ENCODE peak calls at places on chromosomes 3 and 15, in ten cellular contexts. A is spleen; L is stimulated activated CD4-positive, alpha-beta T cell treated with anti-CD3 and anti-CD28 coated beads, TNF-alpha, amount 100 ng/mL, for 24 hours; E is T-cell; Z is SW480; F is stomach; Y is pons; M is CD4-positive, alpha-beta T cell; R is effector CD4-positive, alpha-beta T cell; V is stimulated activated CD8-positive, alpha-beta memory T cell treated with anti-CD3 and anti-CD28 coated beads, Interleukin-15, amount 100 ng/mL, for 1 hour. G is an unnamed sample.

GRCh38 chr15:62390793-62391543 is 225.9 kb upstream of the C2CD4B start:
- DNase-seq in V (no peak), Z (peak; percentile 23), L (peak; percentile 36), E (no peak), A (peak; percentile 80), M (no peak), F (peak; percentile 43), Y (peak; percentile 34), R (no peak), G (no peak)

GRCh38 chr3:31176045-31176444 is 281.6 kb upstream of the GADL1 start:
- DNase-seq in A (no peak), L (no peak), E (no peak), Z (no peak), F (no peak), R (no peak), M (no peak), Y (no peak), V (no peak), G (no peak)

GRCh38 chr3:194006102-194006501 is 129.8 kb upstream of the HES1 start:
- DNase-seq in E (no peak), L (no peak), F (no peak), M (no peak), V (no peak), Z (no peak), R (no peak), Y (no peak), A (no peak), G (no peak)

GRCh38 chr15:49987198-49987785 is 131.7 kb downstream of the ATP8B4 start:
- DNase-seq in E (no peak), Z (no peak), F (no peak), Y (no peak), A (no peak), V (no peak), R (no peak), M (no peak), L (no peak), G (no peak)

GRCh38 chr3:11566478-11566877 is 77.2 kb downstream of the VGLL4 start:
- DNase-seq in Z (no peak), R (no peak), A (no peak), V (no peak), F (no peak), E (no peak), L (no peak), M (no peak), Y (no peak), G (no peak)

GRCh38 chr15:90190606-90191343 is 10.4 kb upstream of the SEMA4B start:
- DNase-seq in F (peak; percentile 55), R (no peak), Z (no peak), V (no peak), L (no peak), M (no peak), E (no peak), A (peak; percentile 95), Y (no peak), G (no peak)

GRCh38 chr3:124814620-124815421 is 72.3 kb downstream of the ITGB5 start:
- DNase-seq in V (no peak), A (no peak), F (peak; percentile 63), E (no peak), M (no peak), Z (no peak), L (no peak), R (no peak), Y (no peak), G (no peak)

GRCh38 chr15:65738649-65739048 is 53.4 kb downstream of the DENND4A start:
- DNase-seq in R (no peak), A (no peak), F (no peak), Z (no peak), L (no peak), V (no peak), M (no peak), E (no peak), Y (no peak), G (no peak)

GRCh38 chr3:10553586-10554235 is 48.3 kb upstream of the ATP2B2 start:
- DNase-seq in A (no peak), R (no peak), F (no peak), E (no peak), V (no peak), L (no peak), Y (no peak), Z (no peak), M (no peak), G (no peak)

GRCh38 chr15:57324944-57325679 is 51.2 kb upstream of the CGNL1 start:
- DNase-seq in M (no peak), V (no peak), E (no peak), F (no peak), Z (no peak), Y (no peak), R (no peak), L (no peak), A (no peak), G (no peak)

GRCh38 chr15:33311312-33311971 is 675 bp downstream of the RYR3 start:
- DNase-seq in A (no peak), F (no peak), V (no peak), Y (no peak), M (no peak), Z (no peak), R (no peak), E (no peak), L (no peak), G (no peak)

GRCh38 chr15:23877502-23878412 is 190.7 kb upstream of the NDN start:
- DNase-seq in Y (peak; percentile 13), Z (peak; percentile 24), F (peak; percentile 52), A (no peak), V (no peak), R (no peak), L (peak; percentile 41), E (no peak), M (no peak), G (no peak)

GRCh38 chr3:114453296-114453888 is 159.6 kb downstream of the TIGIT start:
- DNase-seq in R (no peak), F (no peak), V (no peak), Z (no peak), L (no peak), A (no peak), E (no peak), M (no peak), Y (peak; percentile 70), G (no peak)

G was measured in AG04449.